ENCODE peak calls at places on chromosomes 1 and 21, in ten cellular contexts. I is Peyer's patch, T is brain microvascular endothelial cell, J is stomach, C is left ventricle myocardium inferior, O is RWPE2, R is upper lobe of right lung, F is testis, Y is prostate gland, S is endothelial cell of umbilical vein. H is an unnamed sample. For H3K36me3 and H3K27me3, the result is how much of the 10 kb centered on the place peaks cover.

GRCh38 chr21:28334407-28334806 is 658.3 kb downstream of the LTN1 start:
- DNase-seq in S (no peak), T (no peak), J (no peak), Y (no peak), C (no peak), O (no peak), R (no peak), I (no peak), F (no peak), H (peak)

GRCh38 chr1:18861082-18861481 is 1.6 kb upstream of the TAS1R2 start:
- DNase-seq in T (no peak), R (no peak), I (no peak), O (no peak), S (no peak), F (no peak), Y (no peak), J (no peak), C (no peak), H (no peak)

GRCh38 chr1:2081326-2081885 is 31.2 kb downstream of the PRKCZ start:
- DNase-seq in J (no peak), S (no peak), Y (no peak), C (no peak), F (no peak), O (no peak), T (no peak), R (no peak), I (no peak), H (no peak)

GRCh38 chr1:73943270-73943669 is 254.7 kb downstream of the LRRIQ3 start:
- DNase-seq in T (no peak), O (no peak), C (no peak), J (no peak), S (no peak), Y (no peak), F (no peak), I (no peak), R (no peak), H (peak)

GRCh38 chr21:27804515-27804914 is 837.6 kb upstream of the ADAMTS5 start:
- DNase-seq in S (no peak), R (no peak), C (peak), O (no peak), T (no peak), J (no peak), I (no peak), F (no peak), Y (no peak), H (no peak)

GRCh38 chr1:88877382-88877825 is 14.0 kb downstream of the GTF2B start:
- DNase-seq in I (no peak), C (no peak), O (no peak), T (peak), S (peak), F (no peak), R (no peak), J (no peak), Y (no peak), H (peak)

GRCh38 chr21:16476056-16476850 is 746.5 kb downstream of the USP25 start:
- DNase-seq in I (no peak), C (no peak), R (no peak), Y (no peak), O (no peak), J (no peak), S (peak), F (no peak), T (peak), H (no peak)

GRCh38 chr1:184485731-184486723 is 99.2 kb downstream of the C1orf21 start:
- DNase-seq in Y (no peak), O (no peak), T (no peak), C (no peak), R (no peak), F (no peak), I (no peak), J (no peak), S (no peak), H (peak)

GRCh38 chr1:41919764-41920397 is 1.2 kb upstream of the HIVEP3 start:
- DNase-seq in F (no peak), J (peak), T (no peak), S (no peak), C (peak), O (no peak), R (no peak), I (peak), Y (no peak), H (no peak)

GRCh38 chr1:66434096-66434495 is 99.9 kb upstream of the SGIP1 start:
- DNase-seq in Y (no peak), F (no peak), R (no peak), I (no peak), C (no peak), O (no peak), J (no peak), S (no peak), T (no peak), H (no peak)

GRCh38 chr1:50697440-50698421 is 262.3 kb downstream of the FAF1 start:
- DNase-seq in S (no peak), R (no peak), Y (no peak), F (no peak), O (no peak), I (no peak), T (no peak), J (no peak), C (no peak), H (no peak)

GRCh38 chr1:154198756-154199562 is 7.1 kb upstream of the TPM3 start:
- DNase-seq in J (no peak), R (no peak), C (no peak), I (peak), O (no peak), Y (peak), S (peak), T (peak), F (peak), H (peak)

GRCh38 chr1:3161130-3161840 is 92.3 kb downstream of the PRDM16 start:
- DNase-seq in R (no peak), O (no peak), T (no peak), F (no peak), I (no peak), J (peak), Y (no peak), S (no peak), C (no peak), H (no peak)

GRCh38 chr1:155226188-155226909 is 17.9 kb downstream of the MTX1 start:
- DNase-seq in R (peak), C (peak), I (peak), F (peak), T (peak), O (no peak), J (peak), Y (no peak), S (peak), H (peak)
- TF ChIP-seq CTCF in R (peak), C (peak), I (peak), F (peak), T (peak), O (peak), J (no peak), Y (peak), S (peak), H (peak)

GRCh38 chr1:43422995-43423671 is 30.6 kb downstream of the HYI start:
- DNase-seq in F (no peak), C (no peak), R (no peak), S (no peak), T (no peak), J (no peak), Y (no peak), I (no peak), O (no peak), H (no peak)
- H3K36me3 ChIP-seq in F (under half), C (half or more), R (half or more), S (half or more), T (half or more), J (half or more), Y (under half), I (half or more), O (half or more), H (half or more)

GRCh38 chr1:174131032-174131638 is 28.2 kb upstream of the RABGAP1L start:
- DNase-seq in O (no peak), T (no peak), J (no peak), F (no peak), Y (no peak), I (no peak), C (no peak), R (no peak), S (no peak), H (no peak)
- H3K27me3 ChIP-seq in O (under half), T (under half), J (under half), F (under half), Y (under half), I (under half), C (under half), R (under half), S (under half), H (under half)

DNA sequence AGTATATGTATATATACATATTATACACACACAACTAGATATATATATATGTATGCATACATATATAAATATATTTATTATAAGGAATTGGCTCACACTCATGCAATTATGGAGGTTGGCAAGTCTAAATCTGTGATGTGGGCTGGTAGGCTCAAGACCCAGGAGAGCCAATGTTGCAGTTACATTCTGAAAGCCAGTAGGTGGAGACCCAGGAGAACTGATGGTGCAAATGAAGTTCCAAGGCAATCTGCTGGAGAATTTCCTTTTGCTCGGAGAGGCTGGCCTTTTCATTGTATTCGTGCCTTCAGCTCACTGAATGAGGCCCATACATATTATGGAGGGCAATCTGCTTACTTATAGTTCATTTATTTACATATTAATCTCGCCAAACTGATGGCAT is 9.4 kb downstream of the IVL start:
- DNase-seq in J (no peak), C (no peak), T (no peak), F (peak), S (peak), Y (no peak), O (no peak), I (no peak), R (no peak), H (peak)
- TF ChIP-seq CTCF in J (no peak), C (no peak), T (no peak), F (peak), S (peak), Y (no peak), O (peak), I (no peak), R (peak), H (peak)

GRCh38 chr1:6224733-6225132 is 11.0 kb downstream of the ICMT start:
- DNase-seq in R (no peak), Y (no peak), C (no peak), J (no peak), T (no peak), O (no peak), F (no peak), S (no peak), I (no peak), H (no peak)
- H3K36me3 ChIP-seq in R (half or more), Y (under half), C (half or more), J (half or more), T (under half), O (half or more), F (under half), S (under half), I (half or more), H (under half)

DNA sequence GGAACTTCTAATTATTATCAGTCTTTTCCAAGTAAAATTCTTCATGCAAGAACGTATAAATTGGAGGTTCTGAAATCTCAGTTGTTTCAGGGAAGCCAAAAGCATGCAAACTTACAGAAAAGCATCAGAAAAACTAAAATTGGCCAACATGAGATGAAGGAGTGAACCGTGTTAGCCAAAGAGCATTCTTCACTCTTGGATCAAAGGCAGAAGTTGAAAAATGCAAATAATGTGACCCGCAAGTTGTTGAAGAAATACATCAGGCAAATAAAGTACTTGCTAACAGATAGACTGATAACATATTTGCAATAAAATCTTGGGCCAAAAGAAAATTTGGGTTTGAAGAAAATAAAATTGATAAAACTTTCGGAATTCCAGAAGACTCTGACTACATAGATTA is 29.6 kb downstream of the DIPK1A start:
- DNase-seq in S (no peak), J (no peak), I (no peak), T (no peak), Y (no peak), C (no peak), F (no peak), R (no peak), O (no peak), H (no peak)
- H3K27me3 ChIP-seq in S (under half), J (under half), I (under half), T (under half), Y (under half), C (under half), F (under half), R (under half), O (under half), H (under half)

GRCh38 chr21:30340714-30341573 is 3.5 kb upstream of the KRTAP27-1 start:
- DNase-seq in C (no peak), I (no peak), R (no peak), J (peak), F (peak), O (no peak), T (peak), Y (peak), S (no peak), H (peak)
- TF ChIP-seq CTCF in C (peak), I (peak), R (peak), J (no peak), F (peak), O (peak), T (peak), Y (peak), S (peak), H (peak)

GRCh38 chr21:44490816-44491215 is 35.5 kb downstream of the LRRC3 start:
- DNase-seq in F (no peak), I (no peak), C (no peak), J (no peak), Y (no peak), O (no peak), R (no peak), S (no peak), T (no peak), H (no peak)

GRCh38 chr21:44494418-44494817 is 39.1 kb downstream of the LRRC3 start:
- DNase-seq in R (no peak), F (no peak), O (no peak), C (no peak), Y (no peak), S (no peak), T (no peak), J (no peak), I (no peak), H (no peak)

GRCh38 chr21:44494956-44495355 is 39.6 kb downstream of the LRRC3 start:
- DNase-seq in S (no peak), R (no peak), I (no peak), F (no peak), Y (no peak), C (no peak), T (no peak), O (no peak), J (no peak), H (no peak)

GRCh38 chr21:44490405-44490804 is 35.1 kb downstream of the LRRC3 start:
- DNase-seq in O (no peak), S (no peak), C (no peak), R (no peak), J (no peak), T (no peak), I (no peak), Y (no peak), F (no peak), H (no peak)

GRCh38 chr21:44492572-44493385 is 37.5 kb downstream of the LRRC3 start:
- DNase-seq in C (no peak), J (no peak), T (no peak), S (no peak), R (no peak), F (no peak), Y (no peak), O (no peak), I (no peak), H (peak)
- H3K36me3 ChIP-seq in C (under half), J (under half), T (under half), S (under half), R (under half), F (under half), Y (under half), O (under half), I (under half), H (under half)

GRCh38 chr1:26951821-26952497 is 8.3 kb downstream of the KDF1 start:
- DNase-seq in R (no peak), J (no peak), O (no peak), I (no peak), T (no peak), Y (no peak), S (no peak), F (no peak), C (no peak), H (no peak)
- H3K27me3 ChIP-seq in R (under half), J (under half), O (under half), I (under half), T (under half), Y (under half), S (under half), F (under half), C (under half), H (under half)

DNA sequence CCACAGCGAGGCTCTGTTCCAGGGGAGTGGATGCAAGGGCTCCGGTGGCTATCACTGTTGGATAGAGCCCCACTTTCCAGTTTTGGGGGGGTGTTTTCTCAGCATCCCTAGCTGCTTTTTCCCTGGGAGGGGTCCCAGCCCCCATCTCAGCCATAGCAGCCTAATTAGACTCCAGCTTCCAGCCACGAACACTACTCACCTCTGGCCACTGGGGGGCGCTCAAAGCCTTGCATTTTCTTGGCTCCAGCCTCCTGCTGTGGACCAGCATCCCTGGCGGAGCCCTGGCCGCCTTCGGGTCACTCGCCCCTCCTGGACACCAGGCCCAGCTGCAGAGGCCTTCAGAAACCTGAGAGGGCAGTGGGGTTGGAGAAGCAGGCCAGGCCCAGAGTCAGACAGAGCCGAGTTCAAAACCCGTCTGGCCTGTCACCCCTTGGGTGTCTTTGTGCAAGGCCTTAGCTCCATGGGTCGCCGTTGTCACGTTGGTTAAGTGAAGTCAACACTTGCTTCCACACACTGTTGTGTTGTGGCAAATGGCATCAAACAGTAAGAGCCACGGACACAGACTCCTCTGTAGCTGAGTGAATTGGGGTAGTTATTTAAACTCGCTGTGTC is 93.5 kb upstream of the ACTL8 start:
- DNase-seq in F (peak), O (no peak), J (peak), T (peak), Y (peak), C (peak), S (peak), I (peak), R (peak), H (peak)
- TF ChIP-seq CTCF in F (peak), O (peak), J (no peak), T (peak), Y (peak), C (peak), S (peak), I (peak), R (peak), H (peak)

H was measured in bronchial epithelial cell.